ENCODE peak calls at places on chromosomes 7 and 10, in six cellular contexts. W is GM12891, M is K562, B is HepG2, T is GM12878, J is H1. U is an unnamed sample.

GRCh38 chr7:591856-592628 is 72.4 kb upstream of the PDGFA start:
- DNase-seq in W (no peak), M (peak), B (no peak), T (no peak), J (no peak), U (no peak)

GRCh38 chr10:99965700-99966099 is 44.0 kb downstream of the DNMBP start:
- DNase-seq in W (no peak), M (no peak), B (no peak), T (no peak), J (no peak), U (no peak)

GRCh38 chr7:71361633-71362032 is 229.7 kb downstream of the GALNT17 start:
- DNase-seq in W (no peak), M (no peak), B (no peak), T (no peak), J (no peak), U (no peak)

GRCh38 chr7:105776986-105777910 is 99.2 kb downstream of the ATXN7L1 start:
- DNase-seq in W (no peak), M (no peak), B (no peak), T (no peak), J (no peak), U (no peak)

GRCh38 chr10:67884842-67885680 is 605 bp downstream of the SIRT1 start:
- DNase-seq in W (peak), M (peak), B (peak), T (peak), J (no peak), U (peak)

GRCh38 chr10:103145860-103146466 is 47.1 kb downstream of the NT5C2 start:
- DNase-seq in W (no peak), M (peak), B (peak), T (no peak), J (no peak), U (no peak)

GRCh38 chr7:156496491-156497264 is 143.9 kb upstream of the RNF32 start:
- DNase-seq in W (no peak), M (no peak), B (peak), T (no peak), J (no peak), U (no peak)

GRCh38 chr10:133123050-133123745 is 35.5 kb downstream of the ADGRA1 start:
- DNase-seq in W (no peak), M (no peak), B (no peak), T (no peak), J (no peak), U (no peak)

GRCh38 chr7:84824057-84824651 is 362.7 kb downstream of the SEMA3D start:
- DNase-seq in W (no peak), M (peak), B (no peak), T (no peak), J (no peak), U (no peak)

GRCh38 chr7:3695602-3696001 is 394.6 kb downstream of the SDK1 start:
- DNase-seq in W (no peak), M (no peak), B (no peak), T (no peak), J (no peak), U (no peak)

GRCh38 chr7:22723171-22723601 is 3.8 kb upstream of the IL6 start:
- DNase-seq in W (no peak), M (no peak), B (no peak), T (no peak), J (no peak), U (no peak)

GRCh38 chr7:6436385-6436685 is 11.4 kb downstream of the DAGLB start:
- DNase-seq in W (no peak), M (no peak), B (no peak), T (no peak), J (no peak), U (no peak)

GRCh38 chr7:111734955-111735660 is 172.8 kb upstream of the IMMP2L start:
- DNase-seq in W (no peak), M (no peak), B (no peak), T (no peak), J (no peak), U (no peak)

GRCh38 chr7:2100278-2101205 is 132.2 kb downstream of the MAD1L1 start:
- DNase-seq in W (peak), M (no peak), B (peak), T (peak), J (no peak), U (peak)

GRCh38 chr7:158382363-158382988 is 205.1 kb downstream of the PTPRN2 start:
- DNase-seq in W (no peak), M (no peak), B (no peak), T (no peak), J (no peak), U (no peak)

GRCh38 chr10:132641401-132641800 is 103.8 kb downstream of the INPP5A start:
- DNase-seq in W (no peak), M (no peak), B (no peak), T (no peak), J (no peak), U (no peak)

GRCh38 chr7:105885386-105886111 is 9.2 kb upstream of the ATXN7L1 start:
- DNase-seq in W (no peak), M (no peak), B (no peak), T (no peak), J (no peak), U (no peak)

GRCh38 chr10:29394321-29394932 is 105.6 kb downstream of the LYZL1 start:
- DNase-seq in W (no peak), M (no peak), B (no peak), T (no peak), J (no peak), U (no peak)

GRCh38 chr7:133230591-133231194 is 22.2 kb upstream of the EXOC4 start:
- DNase-seq in W (peak), M (peak), B (peak), T (no peak), J (no peak), U (no peak)

GRCh38 chr10:32548208-32548607 is 102.3 kb downstream of the CCDC7 start:
- DNase-seq in W (no peak), M (peak), B (no peak), T (no peak), J (no peak), U (no peak)

GRCh38 chr10:79981673-79982485 is 33.0 kb upstream of the SFTPD start:
- DNase-seq in W (no peak), M (no peak), B (peak), T (no peak), J (peak), U (no peak)

GRCh38 chr10:51879238-51879637 is 179.8 kb upstream of the CSTF2T start:
- DNase-seq in W (no peak), M (no peak), B (no peak), T (peak), J (no peak), U (no peak)

GRCh38 chr7:27972272-27972671 is 208.3 kb downstream of the JAZF1 start:
- DNase-seq in W (no peak), M (no peak), B (no peak), T (no peak), J (no peak), U (no peak)

GRCh38 chr7:121313793-121314676 is 14.8 kb upstream of the WNT16 start:
- DNase-seq in W (no peak), M (no peak), B (no peak), T (peak), J (no peak), U (no peak)

GRCh38 chr7:157641866-157642265 is 305.1 kb downstream of the DNAJB6 start:
- DNase-seq in W (no peak), M (no peak), B (no peak), T (no peak), J (no peak), U (no peak)

DNA sequence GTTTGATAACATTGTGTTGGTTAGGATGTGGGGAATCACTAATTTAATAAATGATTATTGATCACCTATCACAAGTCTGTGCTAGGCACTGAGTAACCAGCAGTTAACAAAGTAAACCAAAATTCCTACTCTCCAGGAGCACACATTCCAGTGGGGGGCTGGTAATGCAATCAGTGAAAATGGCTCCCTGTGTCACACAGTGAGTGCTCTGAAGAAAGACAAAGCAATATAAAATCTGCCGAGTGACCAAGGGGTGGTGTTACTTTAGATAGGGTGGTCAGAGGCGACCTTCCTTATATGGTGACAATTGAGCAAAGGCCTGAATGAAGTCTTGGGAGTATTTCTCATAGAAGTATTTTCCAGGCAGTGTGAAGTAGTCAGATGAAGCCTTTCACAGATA is 13.6 kb upstream of the SMC3 start:
- DNase-seq in W (no peak), M (no peak), B (no peak), T (no peak), J (no peak), U (no peak)
- TF ChIP-seq POLR2A in W (no peak), M (no peak), B (no peak), T (no peak), J (no peak), U (no peak)

GRCh38 chr10:119516381-119517234 is 25.9 kb downstream of the RGS10 start:
- DNase-seq in W (peak), M (peak), B (no peak), T (peak), J (no peak), U (peak)

GRCh38 chr10:119515511-119516045 is 26.9 kb downstream of the RGS10 start:
- DNase-seq in W (no peak), M (peak), B (no peak), T (no peak), J (no peak), U (no peak)

GRCh38 chr10:119509909-119510451 is 32.5 kb downstream of the RGS10 start:
- DNase-seq in W (no peak), M (no peak), B (no peak), T (no peak), J (no peak), U (no peak)

GRCh38 chr10:119507115-119507514 is 35.4 kb downstream of the RGS10 start:
- DNase-seq in W (no peak), M (no peak), B (no peak), T (no peak), J (no peak), U (no peak)

GRCh38 chr10:119511828-119512515 is 30.5 kb downstream of the RGS10 start:
- DNase-seq in W (no peak), M (no peak), B (no peak), T (no peak), J (no peak), U (no peak)
- TF ChIP-seq TAF1 in W (no peak), M (no peak), B (no peak), T (no peak), J (no peak), U (no peak)

GRCh38 chr10:73779539-73780197 is 2.2 kb upstream of the CHCHD1 start:
- DNase-seq in W (no peak), M (no peak), B (no peak), T (no peak), J (no peak), U (no peak)
- TF ChIP-seq POLR2AphosphoS5 in W (no peak), M (no peak), B (no peak), T (no peak), J (no peak), U (no peak)

DNA sequence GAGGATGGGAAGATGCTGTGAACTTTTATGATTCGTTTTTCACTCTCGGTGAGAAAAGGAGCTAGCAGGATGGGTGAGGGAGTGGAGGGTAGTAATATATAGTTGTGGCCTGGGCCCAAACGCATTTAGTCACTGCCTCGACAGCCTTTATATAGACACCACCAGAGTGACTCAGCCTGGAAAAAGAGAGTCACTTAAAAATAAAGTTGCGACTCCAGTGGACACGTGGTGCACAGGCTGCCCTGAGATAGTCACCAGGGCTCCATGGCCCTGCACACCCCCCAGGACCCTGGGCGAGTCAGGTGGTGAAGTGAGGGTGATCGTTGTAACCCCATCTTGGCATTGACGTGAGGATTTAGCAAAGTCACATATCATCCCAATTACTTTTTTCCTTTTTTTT is 106.7 kb downstream of the CUX1 start:
- DNase-seq in W (no peak), M (peak), B (no peak), T (no peak), J (no peak), U (no peak)
- TF ChIP-seq POLR2A in W (no peak), M (no peak), B (no peak), T (no peak), J (no peak), U (no peak)

DNA sequence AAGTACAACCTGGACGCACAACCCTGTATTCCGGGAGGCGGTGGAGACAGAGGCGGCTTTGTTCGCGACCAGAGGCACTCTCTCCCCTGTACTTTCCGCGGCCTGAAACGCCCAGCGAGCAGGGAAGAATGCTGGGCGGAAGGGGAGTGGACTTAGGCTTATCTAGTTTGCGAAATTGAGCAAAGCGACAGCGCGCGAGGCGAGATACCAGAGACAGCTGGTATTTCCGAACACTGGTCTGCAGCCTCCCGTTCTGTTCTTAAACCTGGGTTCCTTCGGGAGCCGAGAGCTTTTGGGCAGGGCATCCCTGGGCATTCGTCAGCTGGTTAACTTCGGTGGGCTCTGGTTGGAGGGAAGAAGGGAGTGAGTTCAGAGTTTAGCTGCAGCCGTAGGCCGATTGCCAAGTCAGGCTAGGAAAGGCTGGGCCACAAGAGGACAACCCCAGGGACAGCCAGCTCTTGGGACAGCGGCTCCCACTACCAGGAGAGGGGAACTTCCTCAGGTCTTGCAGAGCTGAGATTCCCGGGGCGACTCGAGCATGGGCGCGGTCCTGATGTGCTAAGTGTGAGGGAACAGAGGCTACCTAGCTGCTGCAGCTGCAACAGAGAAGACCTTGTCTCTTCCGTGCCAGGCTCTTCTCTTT is 3.9 kb downstream of the HMX3 start:
- DNase-seq in W (no peak), M (peak), B (peak), T (no peak), J (no peak), U (no peak)
- TF ChIP-seq TAF1 in W (no peak), M (peak), B (peak), T (no peak), J (no peak), U (no peak)

GRCh38 chr10:42753507-42754154 is 29.0 kb upstream of the BMS1 start:
- DNase-seq in W (no peak), M (no peak), B (no peak), T (no peak), J (no peak), U (no peak)
- TF ChIP-seq POLR2AphosphoS5 in W (no peak), M (no peak), B (no peak), T (no peak), J (no peak), U (no peak)

GRCh38 chr10:89469517-89469916 is 55.1 kb downstream of the IFIT5 start:
- DNase-seq in W (no peak), M (no peak), B (no peak), T (no peak), J (no peak), U (no peak)

GRCh38 chr10:89463846-89464537 is 49.6 kb downstream of the IFIT5 start:
- DNase-seq in W (no peak), M (no peak), B (no peak), T (no peak), J (no peak), U (no peak)

GRCh38 chr10:89465196-89465595 is 50.8 kb downstream of the IFIT5 start:
- DNase-seq in W (no peak), M (no peak), B (no peak), T (no peak), J (no peak), U (no peak)

GRCh38 chr10:89468625-89469024 is 54.3 kb downstream of the IFIT5 start:
- DNase-seq in W (no peak), M (no peak), B (no peak), T (no peak), J (no peak), U (no peak)

GRCh38 chr10:89466599-89467035 is 52.2 kb downstream of the IFIT5 start:
- DNase-seq in W (no peak), M (peak), B (peak), T (no peak), J (no peak), U (no peak)
- TF ChIP-seq POLR2A in W (no peak), M (no peak), B (no peak), T (no peak), J (no peak), U (no peak)

DNA sequence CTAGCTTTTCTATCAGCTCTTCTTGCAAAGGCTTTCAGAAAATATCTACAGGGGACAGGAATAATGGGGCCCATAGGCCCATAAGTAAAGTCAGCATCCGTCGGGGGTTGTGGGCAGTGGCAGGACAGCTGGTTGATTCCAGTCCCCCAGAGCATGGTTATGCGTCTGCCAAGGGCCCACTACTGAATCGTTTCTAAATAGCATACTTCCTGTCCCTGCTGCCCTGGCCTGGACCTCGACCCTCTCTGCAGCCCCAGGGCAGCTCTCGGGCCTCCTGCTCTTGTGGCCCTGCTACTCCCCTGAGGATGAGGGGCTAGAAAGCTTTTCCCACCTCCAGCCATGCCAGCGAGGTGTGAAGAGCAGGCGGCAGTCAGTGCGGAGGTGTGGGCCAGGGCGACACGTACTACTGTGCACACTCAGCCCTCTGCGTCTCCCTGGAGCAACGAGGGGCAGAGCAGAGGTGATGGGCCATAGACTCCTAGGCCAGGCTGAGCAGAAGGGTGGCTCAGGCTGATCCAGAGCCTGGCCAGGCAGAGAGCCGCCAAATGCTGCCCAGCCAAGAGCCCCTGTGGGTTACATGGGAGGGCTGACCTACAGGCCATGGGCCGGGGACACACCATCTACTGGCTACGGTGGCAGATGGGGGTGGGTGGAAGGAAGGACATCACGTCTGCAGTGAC is 4.7 kb upstream of the OPN4 start:
- DNase-seq in W (peak), M (no peak), B (no peak), T (no peak), J (no peak), U (no peak)
- TF ChIP-seq TAF1 in W (no peak), M (no peak), B (no peak), T (no peak), J (no peak), U (no peak)

GRCh38 chr10:94010116-94010515 is 16.4 kb downstream of the PLCE1 start:
- DNase-seq in W (no peak), M (no peak), B (no peak), T (no peak), J (no peak), U (no peak)

GRCh38 chr10:94005050-94005449 is 11.3 kb downstream of the PLCE1 start:
- DNase-seq in W (no peak), M (no peak), B (no peak), T (no peak), J (no peak), U (no peak)

GRCh38 chr10:94008526-94008925 is 14.8 kb downstream of the PLCE1 start:
- DNase-seq in W (no peak), M (no peak), B (no peak), T (no peak), J (no peak), U (no peak)

GRCh38 chr10:94003496-94003895 is 9.8 kb downstream of the PLCE1 start:
- DNase-seq in W (no peak), M (no peak), B (no peak), T (no peak), J (no peak), U (no peak)

GRCh38 chr10:94006591-94007550 is 13.1 kb downstream of the PLCE1 start:
- DNase-seq in W (no peak), M (no peak), B (no peak), T (no peak), J (no peak), U (no peak)
- TF ChIP-seq POLR2AphosphoS5 in W (no peak), M (no peak), B (no peak), T (no peak), J (no peak), U (no peak)